ENCODE peak calls at places on chromosome 1, in seven cellular contexts. T is HFF-Myc, Q is endodermal cell, B is fibroblast of villous mesenchyme, K is AG04449, Y is PC-3, L is adrenal gland. H is an unnamed sample.
A peak's percentile ranks its signal among the peaks of the same experiment; 100 is the strongest.

GRCh38 chr1:27021347-27022031 is 8.8 kb upstream of the TENT5B start:
- DNase-seq in T (no peak), Q (peak; percentile 70), B (peak; percentile 52), K (no peak), Y (no peak), L (no peak), H (no peak)

GRCh38 chr1:206725053-206725963 is 40.6 kb downstream of the MAPKAPK2 start:
- DNase-seq in T (no peak), Q (peak; percentile 90), B (peak; percentile 48), K (no peak), Y (peak; percentile 69), L (peak; percentile 62), H (no peak)

GRCh38 chr1:71170925-71171324 is 90.1 kb upstream of the ZRANB2 start:
- DNase-seq in T (no peak), Q (no peak), B (no peak), K (no peak), Y (peak; percentile 7), L (no peak), H (no peak)

GRCh38 chr1:58529288-58529687 is 17.2 kb downstream of the OMA1 start:
- DNase-seq in T (no peak), Q (no peak), B (no peak), K (no peak), Y (no peak), L (no peak), H (no peak)

GRCh38 chr1:67937651-67938050 is 104.4 kb upstream of the GNG12 start:
- DNase-seq in T (no peak), Q (no peak), B (peak; percentile 20), K (no peak), Y (no peak), L (no peak), H (no peak)

GRCh38 chr1:217021400-217021799 is 298.2 kb upstream of the ESRRG start:
- DNase-seq in T (no peak), Q (no peak), B (no peak), K (no peak), Y (no peak), L (no peak), H (no peak)

GRCh38 chr1:43835141-43836021 is 98.2 kb upstream of the ARTN start:
- DNase-seq in T (peak; percentile 84), Q (no peak), B (peak; percentile 92), K (peak; percentile 33), Y (peak; percentile 95), L (no peak), H (no peak)

GRCh38 chr1:54325705-54326461 is 80.3 kb downstream of the SSBP3 start:
- DNase-seq in T (no peak), Q (peak; percentile 61), B (no peak), K (no peak), Y (no peak), L (no peak), H (no peak)

GRCh38 chr1:36708587-36708986 is 225.9 kb upstream of the CSF3R start:
- DNase-seq in T (no peak), Q (no peak), B (no peak), K (no peak), Y (no peak), L (no peak), H (no peak)

GRCh38 chr1:24463756-24464377 is 38.8 kb upstream of the RCAN3 start:
- DNase-seq in T (no peak), Q (peak; percentile 82), B (no peak), K (no peak), Y (no peak), L (no peak), H (no peak)

GRCh38 chr1:162040657-162041056 is 17.0 kb upstream of the OLFML2B start:
- DNase-seq in T (no peak), Q (no peak), B (peak; percentile 64), K (no peak), Y (peak; percentile 58), L (no peak), H (no peak)

GRCh38 chr1:38889589-38889988 is 8.2 kb upstream of the GJA9 start:
- DNase-seq in T (no peak), Q (no peak), B (no peak), K (no peak), Y (no peak), L (no peak), H (no peak)

GRCh38 chr1:38892976-38893375 is 11.6 kb upstream of the GJA9 start:
- DNase-seq in T (no peak), Q (no peak), B (peak; percentile 21), K (no peak), Y (no peak), L (no peak), H (no peak)

GRCh38 chr1:38896169-38896568 is 14.8 kb upstream of the GJA9 start:
- DNase-seq in T (no peak), Q (no peak), B (no peak), K (no peak), Y (no peak), L (no peak), H (no peak)

GRCh38 chr1:38888423-38889333 is 7.3 kb upstream of the GJA9 start:
- DNase-seq in T (no peak), Q (no peak), B (no peak), K (no peak), Y (no peak), L (no peak), H (no peak)

GRCh38 chr1:38891753-38892152 is 10.4 kb upstream of the GJA9 start:
- DNase-seq in T (no peak), Q (peak; percentile 76), B (no peak), K (no peak), Y (peak; percentile 16), L (no peak), H (no peak)
- TF ChIP-seq CTCF in T (no peak), Q (peak; percentile 75), B (no peak), K (no peak), Y (peak; percentile 34), L (no peak), H (no peak)

DNA sequence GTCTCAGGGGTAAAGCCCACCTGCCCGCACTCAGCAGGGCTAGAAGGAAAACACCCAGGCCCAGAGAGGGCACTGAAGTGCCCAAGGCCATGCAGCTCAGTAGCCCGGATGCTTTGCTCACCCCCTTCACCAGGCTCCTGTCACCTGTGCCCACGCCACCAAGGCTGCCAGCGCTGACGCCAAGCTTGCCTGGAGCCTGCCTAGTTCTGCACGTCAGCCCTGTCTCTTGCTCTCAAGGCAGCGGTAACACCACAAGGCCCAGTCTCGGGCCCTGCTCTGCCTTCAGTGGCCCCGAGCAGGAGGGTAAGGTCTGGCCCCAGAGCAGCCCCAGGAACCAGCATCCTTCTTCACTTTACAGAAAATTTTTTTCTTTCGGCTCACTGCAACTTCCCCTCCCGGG is 7.7 kb downstream of the TMEM63A start:
- DNase-seq in T (no peak), Q (no peak), B (no peak), K (no peak), Y (no peak), L (no peak), H (no peak)
- TF ChIP-seq CTCF in T (no peak), Q (no peak), B (no peak), K (no peak), Y (no peak), L (no peak), H (no peak)

DNA sequence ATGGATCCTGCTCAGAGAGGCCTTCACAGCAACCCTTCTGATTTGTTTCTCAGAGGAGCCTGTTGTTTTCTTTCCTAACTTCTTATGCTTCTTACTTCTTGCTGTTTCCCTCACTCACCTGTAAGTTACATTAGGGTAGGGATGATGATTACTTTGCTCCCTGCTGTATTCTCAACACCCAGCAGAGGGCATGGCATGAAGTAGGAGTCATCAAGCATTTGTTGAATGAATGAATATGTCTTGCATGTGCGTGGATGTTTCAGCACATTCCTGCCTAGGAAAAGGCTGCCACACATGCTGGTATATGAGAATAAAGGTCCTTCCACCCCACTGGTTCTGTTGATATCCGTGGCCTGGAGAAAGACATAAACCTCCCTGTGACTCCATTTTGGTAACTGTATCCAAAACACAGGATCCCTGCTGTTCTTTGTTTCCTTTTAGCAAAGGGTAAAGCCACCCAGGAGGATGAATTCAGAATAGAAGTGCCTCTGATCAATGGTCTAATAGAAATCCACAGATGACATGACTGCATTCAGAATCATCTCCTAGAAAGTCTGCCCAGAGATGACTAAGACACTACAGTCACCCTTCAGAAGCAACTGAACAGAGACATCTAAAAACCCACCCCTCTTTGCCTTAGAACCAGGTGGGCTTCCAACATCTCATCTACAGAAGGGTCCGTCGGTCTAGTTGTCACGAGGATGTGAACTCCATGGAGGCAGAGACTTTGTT is 168.8 kb downstream of the ZSCAN20 start:
- DNase-seq in T (no peak), Q (peak; percentile 76), B (peak; percentile 18), K (no peak), Y (peak; percentile 49), L (no peak), H (no peak)
- TF ChIP-seq CTCF in T (peak; percentile 47), Q (peak; percentile 80), B (peak; percentile 48), K (peak; percentile 48), Y (peak; percentile 64), L (peak; percentile 11), H (peak; percentile 50)

GRCh38 chr1:235367000-235367908 is at the start of gene TBCE:
- DNase-seq in T (peak; percentile 91), Q (peak; percentile 99), B (peak; percentile 97), K (peak; percentile 81), Y (peak; percentile 97), L (peak; percentile 97), H (peak; percentile 98)
- TF ChIP-seq CTCF in T (no peak), Q (peak; percentile 25), B (peak; percentile 29), K (peak; percentile 12), Y (no peak), L (peak; percentile 7), H (no peak)

DNA sequence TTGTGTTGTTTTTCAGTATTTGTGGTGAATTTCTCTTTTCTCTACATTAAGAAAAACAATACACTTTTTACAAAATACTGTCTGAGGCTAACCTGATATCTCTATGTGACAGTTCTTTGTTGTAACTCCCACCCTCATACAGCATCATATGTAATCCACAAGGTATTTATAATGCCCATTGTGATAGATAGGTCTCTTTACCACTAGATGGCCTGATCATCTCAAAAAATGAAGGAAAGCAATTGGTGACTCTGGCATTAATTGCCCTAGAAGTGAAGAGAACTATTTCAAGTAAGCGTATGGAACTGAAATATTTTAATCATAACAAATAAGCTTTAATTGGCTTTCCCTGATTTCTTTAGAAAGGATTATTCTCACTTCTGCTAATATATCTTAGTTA is 36.2 kb upstream of the HFM1 start:
- DNase-seq in T (no peak), Q (no peak), B (peak; percentile 9), K (no peak), Y (peak; percentile 56), L (no peak), H (no peak)
- TF ChIP-seq CTCF in T (peak; percentile 10), Q (peak; percentile 49), B (peak; percentile 31), K (no peak), Y (peak; percentile 60), L (no peak), H (peak; percentile 24)

DNA sequence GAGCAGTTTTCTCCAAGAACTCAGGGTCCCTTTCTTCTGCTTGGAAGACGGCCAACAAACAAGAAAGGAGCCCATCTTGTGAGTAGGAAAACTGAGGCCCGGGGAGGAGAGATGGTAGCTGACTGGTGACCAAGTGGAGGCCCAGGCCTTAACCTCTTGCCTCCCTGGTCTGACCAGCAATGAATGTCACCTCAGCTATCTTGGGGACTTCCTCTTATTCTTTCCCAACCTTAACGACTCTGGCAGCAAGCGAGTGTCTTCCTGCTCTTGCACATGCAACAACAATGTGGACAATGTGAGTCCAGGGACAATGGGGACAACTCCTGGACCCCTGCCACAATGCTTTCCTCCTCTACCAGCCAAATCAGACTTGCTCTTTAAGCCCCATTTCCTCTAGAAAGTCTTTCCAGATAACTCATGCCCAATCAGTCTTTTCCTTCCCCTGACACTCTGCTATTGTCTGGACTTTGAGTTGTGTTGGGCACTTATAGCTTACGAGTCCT is 12.6 kb downstream of the HSPG2 start:
- DNase-seq in T (no peak), Q (no peak), B (no peak), K (no peak), Y (no peak), L (peak; percentile 81), H (peak; percentile 80)
- TF ChIP-seq CTCF in T (no peak), Q (no peak), B (no peak), K (no peak), Y (no peak), L (no peak), H (no peak)

GRCh38 chr1:15975805-15976680 is at the start of gene ZBTB17:
- DNase-seq in T (peak; percentile 78), Q (peak; percentile 97), B (peak; percentile 92), K (no peak), Y (peak; percentile 93), L (peak; percentile 92), H (peak; percentile 97)
- TF ChIP-seq CTCF in T (no peak), Q (no peak), B (no peak), K (no peak), Y (no peak), L (peak; percentile 7), H (no peak)